ENCODE peak calls at places on chromosomes 3 and 15, in four cellular contexts. B is glutamatergic neuron, C is breast epithelium, H is mesothelial cell of epicardium. A is an unnamed sample.

GRCh38 chr15:61818801-61819200 is 241.4 kb downstream of the VPS13C start:
- DNase-seq in B (no peak), C (no peak), H (no peak), A (no peak)

GRCh38 chr15:57651445-57651844 is 55.1 kb upstream of the POLR2M start:
- DNase-seq in C (no peak), B (no peak), H (no peak), A (no peak)

GRCh38 chr3:62169871-62170660 is 203.3 kb downstream of the FEZF2 start:
- DNase-seq in C (no peak), B (no peak), H (no peak), A (no peak)

GRCh38 chr3:158785972-158786371 is 15.9 kb upstream of the MFSD1 start:
- DNase-seq in H (no peak), B (no peak), C (no peak), A (no peak)

GRCh38 chr3:101574388-101575156 is 592 bp downstream of the PCNP start:
- DNase-seq in C (peak; percentile 50), H (no peak), B (no peak), A (no peak)

GRCh38 chr3:69103123-69103522 is 18.4 kb downstream of the ARL6IP5 start:
- DNase-seq in H (no peak), C (no peak), B (no peak), A (no peak)

GRCh38 chr3:57007513-57008415 is 52.7 kb upstream of the SPATA12 start:
- DNase-seq in C (peak; percentile 66), B (no peak), H (no peak), A (peak; percentile 44)

GRCh38 chr15:38864827-38865604 is 300.4 kb upstream of the RASGRP1 start:
- DNase-seq in C (no peak), H (no peak), B (no peak), A (no peak)

GRCh38 chr15:60035344-60035743 is 31.2 kb downstream of the FOXB1 start:
- DNase-seq in H (no peak), B (no peak), C (no peak), A (no peak)

GRCh38 chr15:53031469-53031868 is 241.3 kb upstream of the ONECUT1 start:
- DNase-seq in H (no peak), B (no peak), C (no peak), A (no peak)

GRCh38 chr15:53037904-53038303 is 247.8 kb upstream of the ONECUT1 start:
- DNase-seq in C (no peak), H (no peak), B (no peak), A (no peak)

GRCh38 chr15:53033709-53034108 is 243.6 kb upstream of the ONECUT1 start:
- DNase-seq in B (no peak), H (no peak), C (no peak), A (no peak)

GRCh38 chr15:53036641-53037040 is 246.5 kb upstream of the ONECUT1 start:
- DNase-seq in H (no peak), B (no peak), C (no peak), A (no peak)

GRCh38 chr15:53034767-53035245 is 244.7 kb upstream of the ONECUT1 start:
- DNase-seq in H (no peak), C (no peak), B (no peak), A (no peak)
- TF ChIP-seq CTCF in H (no peak), C (no peak), B (no peak), A (no peak)

DNA sequence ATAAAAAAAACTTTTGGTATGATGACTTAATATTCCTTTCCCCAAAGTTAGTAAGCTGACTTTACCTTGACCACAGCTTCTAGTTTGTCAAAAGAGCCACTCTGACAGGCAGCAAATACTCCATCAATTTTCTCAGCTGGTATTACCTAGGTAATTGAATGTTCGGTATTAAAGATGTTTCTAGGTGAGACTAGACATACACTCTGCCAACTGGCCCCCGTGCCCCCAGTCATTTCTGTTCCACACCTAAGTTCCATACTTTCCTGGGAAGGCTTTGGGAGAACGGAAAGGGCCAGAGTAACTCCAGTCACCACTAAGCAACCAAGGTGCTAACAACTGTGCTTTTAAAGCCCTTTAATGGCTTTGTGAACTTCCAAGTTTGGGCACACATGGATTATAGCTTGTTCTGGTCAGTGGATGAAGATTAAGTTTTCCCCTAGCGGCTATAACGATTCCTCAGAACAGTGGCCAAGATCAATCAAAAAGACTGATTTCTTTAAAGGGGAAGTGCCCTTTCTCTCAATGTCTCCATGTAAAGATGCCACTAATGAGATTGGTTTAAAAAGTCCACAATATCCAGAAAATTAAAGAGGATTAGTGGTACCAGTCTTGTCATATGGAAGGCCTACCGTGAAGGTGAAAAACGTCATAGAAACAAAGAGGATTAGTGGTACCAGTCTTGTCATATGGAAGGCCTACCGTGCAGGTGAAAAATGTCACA is 7.0 kb downstream of the EIF4A2 start:
- DNase-seq in H (no peak), C (no peak), B (no peak), A (no peak)
- TF ChIP-seq CTCF in H (no peak), C (no peak), B (no peak), A (no peak)

GRCh38 chr3:109899930-109900329 is 562.6 kb upstream of the DPPA4 start:
- DNase-seq in H (no peak), B (no peak), C (no peak), A (no peak)
- TF ChIP-seq CTCF in H (no peak), B (no peak), C (no peak), A (no peak)

DNA sequence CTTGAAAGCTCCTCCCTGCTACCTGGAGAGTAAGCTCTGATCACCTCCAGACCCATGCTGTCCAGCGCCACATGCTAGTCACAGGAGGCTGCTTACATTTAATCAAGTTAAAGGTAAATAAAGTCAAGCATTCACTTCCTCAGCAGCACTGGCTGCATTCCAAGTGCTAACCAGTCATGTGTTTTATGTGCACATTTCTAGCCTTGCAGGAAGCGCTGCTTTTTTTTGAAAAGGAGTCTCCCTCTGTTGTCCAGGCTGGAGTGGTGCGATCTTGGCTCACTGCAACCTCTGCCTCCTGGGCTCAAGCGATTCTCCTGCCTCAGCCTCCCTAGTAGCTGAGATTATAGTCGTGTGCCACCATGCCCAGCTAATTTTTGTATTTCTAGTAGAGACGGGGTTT is 279.2 kb downstream of the GABRG3 start:
- DNase-seq in C (no peak), B (no peak), H (no peak), A (no peak)
- TF ChIP-seq CTCF in C (no peak), B (no peak), H (no peak), A (no peak)